ENCODE peak calls at places on chromosome 11, in six cellular contexts. One of them, this sample, is unnamed.
A peak's percentile ranks its signal among the peaks of the same experiment; 100 is the strongest.

GRCh38 chr11:8867856-8868705 is 42.9 kb upstream of the AKIP1 start:
- DNase-seq in NCI-H774: no peak
- DNase-seq in transverse colon: no peak
- DNase-seq in GM12865: no peak
- DNase-seq in fibroblast of the conjunctiva: peak; percentile 37
- DNase-seq in cardiac fibroblast: peak; percentile 75
- DNase-seq in this sample: no peak

GRCh38 chr11:911031-911889 is 650 bp upstream of the CHID1 start:
- DNase-seq in cardiac fibroblast: peak; percentile 74
- DNase-seq in transverse colon: peak; percentile 47
- DNase-seq in NCI-H774: no peak
- DNase-seq in fibroblast of the conjunctiva: no peak
- DNase-seq in GM12865: peak; percentile 55
- DNase-seq in this sample: peak; percentile 12

GRCh38 chr11:16793009-16793408 is 54.6 kb downstream of the C11orf58 start:
- DNase-seq in transverse colon: no peak
- DNase-seq in cardiac fibroblast: no peak
- DNase-seq in GM12865: no peak
- DNase-seq in NCI-H774: no peak
- DNase-seq in fibroblast of the conjunctiva: no peak
- DNase-seq in this sample: no peak

GRCh38 chr11:63866211-63866610 is 27.3 kb downstream of the MARK2 start:
- DNase-seq in transverse colon: peak; percentile 85
- DNase-seq in fibroblast of the conjunctiva: no peak
- DNase-seq in NCI-H774: no peak
- DNase-seq in GM12865: peak; percentile 95
- DNase-seq in cardiac fibroblast: peak; percentile 51
- DNase-seq in this sample: peak; percentile 85

GRCh38 chr11:108025387-108026080 is 16.8 kb downstream of the CUL5 start:
- DNase-seq in fibroblast of the conjunctiva: no peak
- DNase-seq in GM12865: peak; percentile 78
- DNase-seq in transverse colon: no peak
- DNase-seq in NCI-H774: no peak
- DNase-seq in cardiac fibroblast: no peak
- DNase-seq in this sample: no peak

GRCh38 chr11:60252208-60252566 is 9.2 kb upstream of the MS4A4E start:
- DNase-seq in GM12865: no peak
- DNase-seq in NCI-H774: no peak
- DNase-seq in transverse colon: no peak
- DNase-seq in cardiac fibroblast: no peak
- DNase-seq in fibroblast of the conjunctiva: no peak
- DNase-seq in this sample: no peak

GRCh38 chr11:72712876-72713275 is 38.7 kb upstream of the PDE2A start:
- DNase-seq in cardiac fibroblast: no peak
- DNase-seq in fibroblast of the conjunctiva: no peak
- DNase-seq in transverse colon: no peak
- DNase-seq in GM12865: no peak
- DNase-seq in NCI-H774: no peak
- DNase-seq in this sample: no peak

GRCh38 chr11:85685131-85685819 is 720 bp downstream of the CCDC89 start:
- DNase-seq in cardiac fibroblast: peak; percentile 37
- DNase-seq in GM12865: no peak
- DNase-seq in fibroblast of the conjunctiva: no peak
- DNase-seq in transverse colon: no peak
- DNase-seq in NCI-H774: no peak
- DNase-seq in this sample: no peak

GRCh38 chr11:65739022-65739421 is 18.4 kb upstream of the RNASEH2C start:
- DNase-seq in fibroblast of the conjunctiva: no peak
- DNase-seq in cardiac fibroblast: no peak
- DNase-seq in transverse colon: no peak
- DNase-seq in GM12865: no peak
- DNase-seq in NCI-H774: no peak
- DNase-seq in this sample: no peak

GRCh38 chr11:61022311-61023085 is 51.0 kb downstream of the CD6 start:
- DNase-seq in transverse colon: no peak
- DNase-seq in fibroblast of the conjunctiva: no peak
- DNase-seq in NCI-H774: no peak
- DNase-seq in cardiac fibroblast: no peak
- DNase-seq in GM12865: no peak
- DNase-seq in this sample: peak; percentile 50

GRCh38 chr11:110376711-110377324 is 52.9 kb upstream of the FDX1 start:
- DNase-seq in cardiac fibroblast: peak; percentile 92
- DNase-seq in fibroblast of the conjunctiva: peak; percentile 74
- DNase-seq in GM12865: peak; percentile 80
- DNase-seq in NCI-H774: peak; percentile 84
- DNase-seq in transverse colon: peak; percentile 68
- DNase-seq in this sample: no peak